ENCODE peak calls at places on chromosomes 7 and 10, in five cellular contexts. One of them, this sample, is unnamed.
A peak's percentile ranks its signal among the peaks of the same experiment; 100 is the strongest.

GRCh38 chr7:93719546-93719945 is 145.0 kb upstream of the CALCR start:
- DNase-seq in CD4-positive, alpha-beta T cell: no peak
- DNase-seq in activated CD4-positive, CD25-positive, alpha-beta regulatory T cell treated with anti-CD3 and anti-CD28 coated beads, Interleukin-2, amount 50 U/mL, for 16 hours: no peak
- DNase-seq in EH: peak; percentile 66
- DNase-seq in WTC11: no peak
- DNase-seq in this sample: no peak

GRCh38 chr7:141045126-141045841 is 28.6 kb upstream of the TMEM178B start:
- DNase-seq in CD4-positive, alpha-beta T cell: no peak
- DNase-seq in activated CD4-positive, CD25-positive, alpha-beta regulatory T cell treated with anti-CD3 and anti-CD28 coated beads, Interleukin-2, amount 50 U/mL, for 16 hours: no peak
- DNase-seq in EH: peak; percentile 86
- DNase-seq in WTC11: no peak
- DNase-seq in this sample: no peak

GRCh38 chr10:114470956-114471905 is 66.9 kb upstream of the AFAP1L2 start:
- DNase-seq in CD4-positive, alpha-beta T cell: peak; percentile 62
- DNase-seq in activated CD4-positive, CD25-positive, alpha-beta regulatory T cell treated with anti-CD3 and anti-CD28 coated beads, Interleukin-2, amount 50 U/mL, for 16 hours: peak; percentile 44
- DNase-seq in EH: peak; percentile 72
- DNase-seq in WTC11: peak; percentile 71
- DNase-seq in this sample: peak; percentile 84

GRCh38 chr7:95549818-95550529 is 46.3 kb downstream of the PDK4 start:
- DNase-seq in CD4-positive, alpha-beta T cell: no peak
- DNase-seq in activated CD4-positive, CD25-positive, alpha-beta regulatory T cell treated with anti-CD3 and anti-CD28 coated beads, Interleukin-2, amount 50 U/mL, for 16 hours: no peak
- DNase-seq in EH: peak; percentile 81
- DNase-seq in WTC11: no peak
- DNase-seq in this sample: peak; percentile 67

GRCh38 chr10:791639-792038 is 102.2 kb upstream of the DIP2C start:
- DNase-seq in CD4-positive, alpha-beta T cell: no peak
- DNase-seq in activated CD4-positive, CD25-positive, alpha-beta regulatory T cell treated with anti-CD3 and anti-CD28 coated beads, Interleukin-2, amount 50 U/mL, for 16 hours: no peak
- DNase-seq in EH: no peak
- DNase-seq in WTC11: no peak
- DNase-seq in this sample: no peak

GRCh38 chr7:132709971-132710567 is 133.8 kb upstream of the PLXNA4 start:
- DNase-seq in CD4-positive, alpha-beta T cell: no peak
- DNase-seq in activated CD4-positive, CD25-positive, alpha-beta regulatory T cell treated with anti-CD3 and anti-CD28 coated beads, Interleukin-2, amount 50 U/mL, for 16 hours: no peak
- DNase-seq in EH: peak; percentile 46
- DNase-seq in WTC11: peak; percentile 22
- DNase-seq in this sample: peak; percentile 80

GRCh38 chr10:61987951-61988379 is 86.5 kb downstream of the ARID5B start:
- DNase-seq in CD4-positive, alpha-beta T cell: no peak
- DNase-seq in activated CD4-positive, CD25-positive, alpha-beta regulatory T cell treated with anti-CD3 and anti-CD28 coated beads, Interleukin-2, amount 50 U/mL, for 16 hours: peak; percentile 22
- DNase-seq in EH: peak; percentile 44
- DNase-seq in WTC11: no peak
- DNase-seq in this sample: no peak

GRCh38 chr10:3057946-3058345 is 9.4 kb upstream of the PFKP start:
- DNase-seq in CD4-positive, alpha-beta T cell: no peak
- DNase-seq in activated CD4-positive, CD25-positive, alpha-beta regulatory T cell treated with anti-CD3 and anti-CD28 coated beads, Interleukin-2, amount 50 U/mL, for 16 hours: no peak
- DNase-seq in EH: no peak
- DNase-seq in WTC11: no peak
- DNase-seq in this sample: no peak

GRCh38 chr7:66206116-66206908 is 1.2 kb downstream of the TPST1 start:
- DNase-seq in CD4-positive, alpha-beta T cell: no peak
- DNase-seq in activated CD4-positive, CD25-positive, alpha-beta regulatory T cell treated with anti-CD3 and anti-CD28 coated beads, Interleukin-2, amount 50 U/mL, for 16 hours: no peak
- DNase-seq in EH: peak; percentile 47
- DNase-seq in WTC11: no peak
- DNase-seq in this sample: no peak

GRCh38 chr7:134121632-134122139 is 5.5 kb upstream of the LRGUK start:
- DNase-seq in CD4-positive, alpha-beta T cell: no peak
- DNase-seq in activated CD4-positive, CD25-positive, alpha-beta regulatory T cell treated with anti-CD3 and anti-CD28 coated beads, Interleukin-2, amount 50 U/mL, for 16 hours: no peak
- DNase-seq in EH: no peak
- DNase-seq in WTC11: no peak
- DNase-seq in this sample: no peak

GRCh38 chr7:27260211-27260610 is 17.6 kb downstream of the EVX1 start:
- DNase-seq in CD4-positive, alpha-beta T cell: no peak
- DNase-seq in activated CD4-positive, CD25-positive, alpha-beta regulatory T cell treated with anti-CD3 and anti-CD28 coated beads, Interleukin-2, amount 50 U/mL, for 16 hours: no peak
- DNase-seq in EH: no peak
- DNase-seq in WTC11: no peak
- DNase-seq in this sample: no peak

GRCh38 chr7:28207486-28208158 is 27.0 kb upstream of the JAZF1 start:
- DNase-seq in CD4-positive, alpha-beta T cell: no peak
- DNase-seq in activated CD4-positive, CD25-positive, alpha-beta regulatory T cell treated with anti-CD3 and anti-CD28 coated beads, Interleukin-2, amount 50 U/mL, for 16 hours: no peak
- DNase-seq in EH: no peak
- DNase-seq in WTC11: no peak
- DNase-seq in this sample: no peak

GRCh38 chr10:60257767-60258428 is 131.8 kb downstream of the ANK3 start:
- DNase-seq in CD4-positive, alpha-beta T cell: no peak
- DNase-seq in activated CD4-positive, CD25-positive, alpha-beta regulatory T cell treated with anti-CD3 and anti-CD28 coated beads, Interleukin-2, amount 50 U/mL, for 16 hours: no peak
- DNase-seq in EH: no peak
- DNase-seq in WTC11: no peak
- DNase-seq in this sample: no peak

GRCh38 chr10:73803680-73804286 is 7.6 kb downstream of the NDST2 start:
- DNase-seq in CD4-positive, alpha-beta T cell: no peak
- DNase-seq in activated CD4-positive, CD25-positive, alpha-beta regulatory T cell treated with anti-CD3 and anti-CD28 coated beads, Interleukin-2, amount 50 U/mL, for 16 hours: no peak
- DNase-seq in EH: no peak
- DNase-seq in WTC11: no peak
- DNase-seq in this sample: no peak

GRCh38 chr7:20449146-20449648 is 118.5 kb downstream of the ITGB8 start:
- DNase-seq in CD4-positive, alpha-beta T cell: no peak
- DNase-seq in activated CD4-positive, CD25-positive, alpha-beta regulatory T cell treated with anti-CD3 and anti-CD28 coated beads, Interleukin-2, amount 50 U/mL, for 16 hours: no peak
- DNase-seq in EH: no peak
- DNase-seq in WTC11: no peak
- DNase-seq in this sample: no peak

GRCh38 chr10:84267503-84268126 is 22.8 kb downstream of the RGR start:
- DNase-seq in CD4-positive, alpha-beta T cell: peak; percentile 59
- DNase-seq in activated CD4-positive, CD25-positive, alpha-beta regulatory T cell treated with anti-CD3 and anti-CD28 coated beads, Interleukin-2, amount 50 U/mL, for 16 hours: no peak
- DNase-seq in EH: peak; percentile 56
- DNase-seq in WTC11: peak; percentile 86
- DNase-seq in this sample: peak; percentile 91

GRCh38 chr7:106329971-106330733 is 45.4 kb upstream of the NAMPT start:
- DNase-seq in CD4-positive, alpha-beta T cell: no peak
- DNase-seq in activated CD4-positive, CD25-positive, alpha-beta regulatory T cell treated with anti-CD3 and anti-CD28 coated beads, Interleukin-2, amount 50 U/mL, for 16 hours: no peak
- DNase-seq in EH: peak; percentile 82
- DNase-seq in WTC11: no peak
- DNase-seq in this sample: no peak

GRCh38 chr7:129238546-129238945 is 13.7 kb downstream of the AHCYL2 start:
- DNase-seq in CD4-positive, alpha-beta T cell: no peak
- DNase-seq in activated CD4-positive, CD25-positive, alpha-beta regulatory T cell treated with anti-CD3 and anti-CD28 coated beads, Interleukin-2, amount 50 U/mL, for 16 hours: no peak
- DNase-seq in EH: no peak
- DNase-seq in WTC11: no peak
- DNase-seq in this sample: no peak

GRCh38 chr10:36540611-36541010 is 584.8 kb upstream of the ANKRD30A start:
- DNase-seq in CD4-positive, alpha-beta T cell: no peak
- DNase-seq in activated CD4-positive, CD25-positive, alpha-beta regulatory T cell treated with anti-CD3 and anti-CD28 coated beads, Interleukin-2, amount 50 U/mL, for 16 hours: no peak
- DNase-seq in EH: no peak
- DNase-seq in WTC11: no peak
- DNase-seq in this sample: no peak

GRCh38 chr10:4333474-4333894 is 492.5 kb upstream of the AKR1E2 start:
- DNase-seq in CD4-positive, alpha-beta T cell: no peak
- DNase-seq in activated CD4-positive, CD25-positive, alpha-beta regulatory T cell treated with anti-CD3 and anti-CD28 coated beads, Interleukin-2, amount 50 U/mL, for 16 hours: no peak
- DNase-seq in EH: no peak
- DNase-seq in WTC11: no peak
- DNase-seq in this sample: no peak

GRCh38 chr10:3978174-3978573 is 193.2 kb upstream of the KLF6 start:
- DNase-seq in CD4-positive, alpha-beta T cell: no peak
- DNase-seq in activated CD4-positive, CD25-positive, alpha-beta regulatory T cell treated with anti-CD3 and anti-CD28 coated beads, Interleukin-2, amount 50 U/mL, for 16 hours: no peak
- DNase-seq in EH: peak; percentile 75
- DNase-seq in WTC11: no peak
- DNase-seq in this sample: no peak

GRCh38 chr10:133334495-133335237 is 2.0 kb downstream of the CALY start:
- DNase-seq in CD4-positive, alpha-beta T cell: no peak
- DNase-seq in activated CD4-positive, CD25-positive, alpha-beta regulatory T cell treated with anti-CD3 and anti-CD28 coated beads, Interleukin-2, amount 50 U/mL, for 16 hours: no peak
- DNase-seq in EH: no peak
- DNase-seq in WTC11: no peak
- DNase-seq in this sample: peak; percentile 75